ENCODE peak calls at places on chromosomes 16 and 17, in seven cellular contexts. One of them, this sample, is unnamed.

GRCh38 chr17:15742051-15742795 is 10.1 kb downstream of the TBC1D26 start:
- DNase-seq in GM23248: no peak
- DNase-seq in T-helper 17 cell: no peak
- DNase-seq in BJ: no peak
- DNase-seq in naive thymus-derived CD8-positive, alpha-beta T cell: no peak
- DNase-seq in amniotic epithelial cell: no peak
- DNase-seq in activated T-helper 1 cell treated with anti-CD3 and anti-CD28 coated beads, Interleukin-12 subunit alpha, Interleukin-12 subunit beta, Interleukin-2, Interleukin-4 antibody, amounts not matched to agents 30 ng/mL and 10 ng/mL and 1 ng/mL, durations not matched to agents 14 hours and 24 hours and 36 hours: no peak
- DNase-seq in this sample: no peak

GRCh38 chr16:87895641-87896141 is 26.4 kb upstream of the SLC7A5 start:
- DNase-seq in GM23248: peak
- DNase-seq in T-helper 17 cell: no peak
- DNase-seq in BJ: peak
- DNase-seq in naive thymus-derived CD8-positive, alpha-beta T cell: peak
- DNase-seq in amniotic epithelial cell: peak
- DNase-seq in activated T-helper 1 cell treated with anti-CD3 and anti-CD28 coated beads, Interleukin-12 subunit alpha, Interleukin-12 subunit beta, Interleukin-2, Interleukin-4 antibody, amounts not matched to agents 30 ng/mL and 10 ng/mL and 1 ng/mL, durations not matched to agents 14 hours and 24 hours and 36 hours: peak
- DNase-seq in this sample: peak

GRCh38 chr17:37824534-37825485 is 80.0 kb upstream of the HNF1B start:
- DNase-seq in GM23248: peak
- DNase-seq in T-helper 17 cell: no peak
- DNase-seq in BJ: peak
- DNase-seq in naive thymus-derived CD8-positive, alpha-beta T cell: no peak
- DNase-seq in amniotic epithelial cell: peak
- DNase-seq in activated T-helper 1 cell treated with anti-CD3 and anti-CD28 coated beads, Interleukin-12 subunit alpha, Interleukin-12 subunit beta, Interleukin-2, Interleukin-4 antibody, amounts not matched to agents 30 ng/mL and 10 ng/mL and 1 ng/mL, durations not matched to agents 14 hours and 24 hours and 36 hours: no peak
- DNase-seq in this sample: peak

GRCh38 chr16:83606486-83607030 is 201.2 kb upstream of the HSBP1 start:
- DNase-seq in GM23248: no peak
- DNase-seq in T-helper 17 cell: no peak
- DNase-seq in BJ: no peak
- DNase-seq in naive thymus-derived CD8-positive, alpha-beta T cell: no peak
- DNase-seq in amniotic epithelial cell: no peak
- DNase-seq in activated T-helper 1 cell treated with anti-CD3 and anti-CD28 coated beads, Interleukin-12 subunit alpha, Interleukin-12 subunit beta, Interleukin-2, Interleukin-4 antibody, amounts not matched to agents 30 ng/mL and 10 ng/mL and 1 ng/mL, durations not matched to agents 14 hours and 24 hours and 36 hours: no peak
- DNase-seq in this sample: no peak

GRCh38 chr16:89621698-89622409 is 8.4 kb downstream of the DPEP1 start:
- DNase-seq in GM23248: no peak
- DNase-seq in T-helper 17 cell: no peak
- DNase-seq in BJ: no peak
- DNase-seq in naive thymus-derived CD8-positive, alpha-beta T cell: no peak
- DNase-seq in amniotic epithelial cell: no peak
- DNase-seq in activated T-helper 1 cell treated with anti-CD3 and anti-CD28 coated beads, Interleukin-12 subunit alpha, Interleukin-12 subunit beta, Interleukin-2, Interleukin-4 antibody, amounts not matched to agents 30 ng/mL and 10 ng/mL and 1 ng/mL, durations not matched to agents 14 hours and 24 hours and 36 hours: no peak
- DNase-seq in this sample: no peak

GRCh38 chr17:81034168-81034777 is 678 bp upstream of the BAIAP2 start:
- DNase-seq in GM23248: no peak
- DNase-seq in T-helper 17 cell: no peak
- DNase-seq in BJ: no peak
- DNase-seq in naive thymus-derived CD8-positive, alpha-beta T cell: no peak
- DNase-seq in amniotic epithelial cell: no peak
- DNase-seq in activated T-helper 1 cell treated with anti-CD3 and anti-CD28 coated beads, Interleukin-12 subunit alpha, Interleukin-12 subunit beta, Interleukin-2, Interleukin-4 antibody, amounts not matched to agents 30 ng/mL and 10 ng/mL and 1 ng/mL, durations not matched to agents 14 hours and 24 hours and 36 hours: no peak
- DNase-seq in this sample: no peak

GRCh38 chr16:66741971-66742396 is 9.4 kb downstream of the DYNC1LI2 start:
- DNase-seq in GM23248: peak
- DNase-seq in T-helper 17 cell: no peak
- DNase-seq in BJ: no peak
- DNase-seq in naive thymus-derived CD8-positive, alpha-beta T cell: no peak
- DNase-seq in amniotic epithelial cell: peak
- DNase-seq in activated T-helper 1 cell treated with anti-CD3 and anti-CD28 coated beads, Interleukin-12 subunit alpha, Interleukin-12 subunit beta, Interleukin-2, Interleukin-4 antibody, amounts not matched to agents 30 ng/mL and 10 ng/mL and 1 ng/mL, durations not matched to agents 14 hours and 24 hours and 36 hours: no peak
- DNase-seq in this sample: peak

GRCh38 chr16:1775006-1775845 is 2.3 kb upstream of the MRPS34 start:
- DNase-seq in GM23248: no peak
- DNase-seq in T-helper 17 cell: no peak
- DNase-seq in BJ: no peak
- DNase-seq in naive thymus-derived CD8-positive, alpha-beta T cell: no peak
- DNase-seq in amniotic epithelial cell: no peak
- DNase-seq in activated T-helper 1 cell treated with anti-CD3 and anti-CD28 coated beads, Interleukin-12 subunit alpha, Interleukin-12 subunit beta, Interleukin-2, Interleukin-4 antibody, amounts not matched to agents 30 ng/mL and 10 ng/mL and 1 ng/mL, durations not matched to agents 14 hours and 24 hours and 36 hours: no peak
- DNase-seq in this sample: no peak